ENCODE peak calls at places on chromosomes 6 and 20, in seven cellular contexts. D is aorta; U is body of pancreas; P is left lung; M is CD4-positive, alpha-beta memory T cell; A is CD4-positive, CD25-positive, alpha-beta regulatory T cell; J is fibroblast of lung. R is an unnamed sample. For H3K4me1, the result is how much of the 10 kb centered on the place peaks cover.

GRCh38 chr20:15364781-15365180 is 1027.4 kb upstream of the FLRT3 start:
- DNase-seq in D (no peak), P (no peak), M (no peak), A (no peak), J (no peak), U (no peak), R (no peak)

GRCh38 chr6:144415835-144416237 is 130.7 kb downstream of the UTRN start:
- DNase-seq in D (no peak), M (no peak), P (no peak), A (no peak), J (peak), U (no peak), R (no peak)

GRCh38 chr20:46151936-46152335 is 33.8 kb downstream of the CD40 start:
- DNase-seq in A (no peak), P (no peak), J (no peak), M (no peak), D (peak), U (no peak), R (no peak)

GRCh38 chr6:116015983-116016382 is 44.7 kb downstream of the FRK start:
- DNase-seq in D (no peak), P (no peak), M (no peak), U (no peak), A (no peak), J (no peak), R (no peak)

GRCh38 chr6:162014069-162014811 is 713.3 kb downstream of the PRKN start:
- DNase-seq in U (no peak), D (no peak), P (no peak), J (no peak), A (no peak), M (no peak), R (no peak)

GRCh38 chr6:15246217-15247211 is 645 bp downstream of the JARID2 start:
- DNase-seq in J (no peak), P (no peak), U (no peak), D (no peak), A (peak), M (peak), R (peak)

GRCh38 chr6:145749632-145750031 is 14.3 kb upstream of the EPM2A start:
- DNase-seq in A (no peak), D (no peak), P (no peak), U (no peak), J (peak), M (no peak), R (no peak)

GRCh38 chr6:155154158-155154830 is 109.5 kb upstream of the CLDN20 start:
- DNase-seq in D (no peak), M (no peak), P (no peak), U (no peak), J (peak), A (no peak), R (no peak)

GRCh38 chr20:34547844-34548613 is 10.5 kb upstream of the MAP1LC3A start:
- DNase-seq in A (no peak), J (no peak), P (peak), U (no peak), M (no peak), D (no peak), R (no peak)

GRCh38 chr6:28943557-28944411 is 20.0 kb upstream of the TRIM27 start:
- DNase-seq in D (peak), A (peak), M (peak), P (peak), U (peak), J (peak), R (peak)

GRCh38 chr20:35988910-35989463 is 20.6 kb downstream of the CNBD2 start:
- DNase-seq in U (no peak), M (no peak), P (no peak), A (no peak), D (no peak), J (peak), R (no peak)

GRCh38 chr20:24700166-24700860 is 230.9 kb downstream of the SYNDIG1 start:
- DNase-seq in M (no peak), J (no peak), U (no peak), A (no peak), P (no peak), D (peak), R (no peak)

GRCh38 chr20:5402903-5403531 is 86.3 kb upstream of the PROKR2 start:
- DNase-seq in P (no peak), M (no peak), U (no peak), A (no peak), J (no peak), D (no peak), R (no peak)

GRCh38 chr6:39839445-39839844 is 47.3 kb downstream of the DAAM2 start:
- DNase-seq in D (no peak), A (no peak), M (no peak), U (no peak), J (no peak), P (no peak), R (no peak)

GRCh38 chr20:54132612-54133433 is 41.0 kb downstream of the CYP24A1 start:
- DNase-seq in M (no peak), A (no peak), J (peak), U (no peak), D (no peak), P (no peak), R (no peak)

GRCh38 chr6:157981395-157982296 is at the start of gene SYNJ2:
- DNase-seq in P (peak), M (peak), D (peak), J (peak), A (peak), U (peak), R (peak)

GRCh38 chr6:93784794-93785757 is 365.7 kb upstream of the EPHA7 start:
- DNase-seq in D (no peak), J (peak), M (no peak), U (no peak), P (no peak), A (no peak), R (no peak)

DNA sequence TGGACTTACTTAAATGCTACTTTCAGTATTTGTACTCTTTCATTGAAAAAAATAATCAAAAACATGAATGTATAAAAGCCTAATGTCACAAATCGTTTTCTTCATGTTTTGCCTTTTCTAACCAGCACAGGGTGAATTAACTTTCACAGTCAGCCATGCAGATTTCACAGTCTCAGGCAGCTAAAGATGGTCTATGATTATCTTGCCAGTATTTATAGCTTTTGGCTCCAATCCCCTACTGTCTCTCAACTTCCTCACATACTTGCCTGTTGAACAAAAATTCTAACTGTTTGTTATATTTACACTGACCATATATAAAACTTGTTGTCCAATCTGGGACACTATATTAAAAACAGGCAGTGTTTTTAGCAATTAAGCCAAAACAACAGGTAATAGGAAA is 358.2 kb downstream of the ARHGAP18 start:
- DNase-seq in U (no peak), P (no peak), A (no peak), D (no peak), J (no peak), M (no peak), R (no peak)
- H3K4me3 ChIP-seq in U (no peak), P (no peak), A (no peak), D (no peak), J (no peak), M (no peak), R (no peak)

DNA sequence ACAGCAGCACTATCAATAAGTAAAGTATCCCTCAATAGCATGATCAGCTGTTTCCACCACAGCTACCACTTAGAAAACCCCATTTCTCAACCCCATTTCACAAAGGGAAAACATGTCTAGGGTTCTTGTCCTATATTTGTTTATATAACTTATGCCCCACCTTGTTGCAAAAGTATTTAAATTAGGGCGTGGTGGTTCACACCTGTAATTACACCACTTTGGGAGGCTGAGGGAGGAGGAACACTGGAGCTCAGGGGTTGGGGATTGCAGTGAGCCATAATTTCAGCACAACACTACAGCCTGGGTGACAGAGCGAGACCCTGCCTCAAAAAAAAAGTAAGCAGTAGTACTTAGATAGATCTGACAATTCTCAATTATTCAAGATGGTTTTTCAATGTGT is 3.7 kb downstream of the MRPL14 start:
- DNase-seq in U (no peak), A (no peak), M (no peak), D (no peak), P (no peak), J (no peak), R (peak)
- H3K4me1 ChIP-seq in U (half or more), A (half or more), M (half or more), D (under half), P (half or more), J (under half), R (half or more)

GRCh38 chr6:6590530-6590929 is 2.0 kb downstream of the LY86 start:
- DNase-seq in P (no peak), A (no peak), D (no peak), J (no peak), M (no peak), U (no peak), R (no peak)

GRCh38 chr6:6592836-6593235 is 4.3 kb downstream of the LY86 start:
- DNase-seq in A (peak), P (no peak), D (no peak), M (no peak), U (no peak), J (no peak), R (no peak)

GRCh38 chr6:6593876-6594275 is 5.4 kb downstream of the LY86 start:
- DNase-seq in A (no peak), P (no peak), M (no peak), U (no peak), J (no peak), D (no peak), R (no peak)

GRCh38 chr6:6588924-6589696 is 590 bp downstream of the LY86 start:
- DNase-seq in A (no peak), U (no peak), J (no peak), P (no peak), M (no peak), D (no peak), R (no peak)

DNA sequence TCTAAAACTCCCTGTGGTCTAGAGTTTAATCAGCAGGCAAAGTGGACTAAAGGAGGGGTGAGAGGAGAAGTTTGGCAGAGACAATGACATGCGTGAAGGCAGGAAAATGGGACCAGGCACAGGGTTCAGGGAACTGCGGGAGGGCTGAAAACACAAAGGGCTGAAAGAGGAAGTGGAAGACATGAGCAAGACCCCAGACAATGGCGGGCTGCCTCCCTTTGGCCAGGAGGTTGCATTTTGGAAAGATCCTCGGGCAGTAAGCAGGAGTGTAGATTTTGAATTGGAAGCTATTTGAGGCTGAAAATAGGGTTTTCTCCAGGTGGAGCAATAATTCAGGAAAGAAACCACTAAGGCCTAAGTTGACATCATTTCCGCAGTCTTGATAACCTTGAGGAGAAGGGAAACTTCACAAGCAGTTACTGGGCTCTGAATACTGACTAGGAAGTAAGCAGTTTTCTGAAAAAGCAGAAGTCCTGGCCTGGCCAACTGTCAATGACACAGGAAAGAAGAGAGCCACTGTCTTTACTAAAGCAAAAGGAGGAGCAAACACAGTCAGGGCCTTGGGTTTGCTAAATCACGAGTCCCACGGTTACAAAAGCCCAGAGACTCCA is 3.4 kb downstream of the LY86 start:
- DNase-seq in D (no peak), U (no peak), M (no peak), P (no peak), A (no peak), J (no peak), R (no peak)
- H3K27ac ChIP-seq in D (no peak), U (no peak), M (no peak), P (peak), A (no peak), J (no peak), R (no peak)

DNA sequence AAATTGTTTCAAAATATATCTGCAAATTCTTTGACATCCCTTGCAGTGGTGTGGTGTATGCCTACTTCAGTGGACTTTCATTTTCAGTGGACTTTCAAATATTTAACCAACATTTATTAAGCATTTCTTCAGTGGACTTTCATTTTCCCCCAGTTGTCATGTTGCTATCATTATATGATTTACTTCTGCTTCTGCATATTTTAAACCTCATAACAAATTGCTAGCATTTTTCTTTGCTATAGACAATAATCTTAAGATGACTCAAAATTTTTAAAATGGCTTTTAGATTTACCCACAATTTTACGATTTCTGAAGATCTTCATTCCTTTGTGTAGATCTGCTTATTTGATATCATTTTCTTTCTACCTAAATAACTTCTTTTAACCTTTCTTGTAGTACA is 592.7 kb upstream of the SLC35B3 start:
- DNase-seq in A (no peak), P (no peak), D (no peak), J (no peak), U (no peak), M (no peak), R (no peak)
- H3K4me3 ChIP-seq in A (no peak), P (no peak), D (no peak), J (no peak), U (no peak), M (no peak), R (no peak)

DNA sequence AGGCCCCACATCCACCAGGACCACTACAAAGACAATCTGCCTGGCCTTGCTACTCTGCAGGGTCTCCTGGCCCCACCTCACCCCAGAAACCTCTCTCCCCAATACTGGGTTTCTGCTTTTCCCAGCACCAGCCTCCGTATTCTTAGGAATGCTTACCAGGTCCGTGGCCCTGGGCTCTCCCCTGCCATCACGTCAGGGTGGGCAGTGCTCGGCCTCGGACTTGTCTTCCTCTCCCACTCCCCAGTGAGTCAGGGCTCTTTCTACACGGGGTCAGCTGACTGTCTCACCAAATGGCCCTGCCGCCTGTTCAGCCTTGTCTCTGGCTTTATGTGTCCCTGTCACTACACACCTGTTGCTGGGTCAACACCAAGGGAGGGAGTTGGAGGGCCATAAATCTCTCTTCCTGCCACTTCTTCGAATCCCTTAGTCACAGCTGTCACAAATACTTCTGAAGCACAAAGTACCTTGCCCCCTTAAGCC is 3.2 kb downstream of the NNAT start:
- DNase-seq in A (no peak), D (no peak), M (no peak), U (no peak), J (no peak), P (no peak), R (no peak)
- H3K4me1 ChIP-seq in A (under half), D (under half), M (under half), U (under half), J (under half), P (half or more), R (under half)

R was measured in CD8-positive, alpha-beta memory T cell.